ENCODE peak calls at places on chromosomes 7 and 10, in six cellular contexts. P is stomach, T is sciatic nerve, D is mesothelial cell of epicardium, E is neural progenitor cell, N is GF-D8. F is an unnamed sample.

GRCh38 chr10:79344502-79345195 is 2.6 kb upstream of the PPIF start:
- DNase-seq in P (peak; percentile 81), T (no peak), D (peak; percentile 10), E (no peak), N (no peak), F (no peak)

GRCh38 chr10:42177077-42177792 is 461.1 kb downstream of the ZNF33B start:
- DNase-seq in P (no peak), T (no peak), D (no peak), E (no peak), N (no peak), F (no peak)

GRCh38 chr7:142932386-142933091 is 1.0 kb downstream of the TRPV5 start:
- DNase-seq in P (no peak), T (no peak), D (no peak), E (no peak), N (no peak), F (no peak)

GRCh38 chr7:80614911-80615310 is 23.5 kb upstream of the CD36 start:
- DNase-seq in P (no peak), T (no peak), D (no peak), E (no peak), N (no peak), F (no peak)

GRCh38 chr7:49580000-49580399 is 193.4 kb upstream of the VWC2 start:
- DNase-seq in P (no peak), T (no peak), D (no peak), E (peak; percentile 39), N (no peak), F (no peak)

GRCh38 chr10:118776033-118776432 is 21.3 kb upstream of the CACUL1 start:
- DNase-seq in P (no peak), T (no peak), D (no peak), E (no peak), N (no peak), F (no peak)

GRCh38 chr10:35425596-35425995 is 89.3 kb downstream of the CCNY start:
- DNase-seq in P (no peak), T (no peak), D (no peak), E (no peak), N (no peak), F (no peak)

GRCh38 chr7:126689037-126689436 is 563.7 kb downstream of the GRM8 start:
- DNase-seq in P (no peak), T (no peak), D (no peak), E (peak; percentile 75), N (no peak), F (no peak)

GRCh38 chr7:112453505-112454171 is 3.4 kb downstream of the IFRD1 start:
- DNase-seq in P (no peak), T (no peak), D (no peak), E (no peak), N (no peak), F (no peak)

GRCh38 chr10:60728056-60728455 is 50.2 kb upstream of the CDK1 start:
- DNase-seq in P (no peak), T (no peak), D (no peak), E (no peak), N (no peak), F (no peak)

GRCh38 chr10:58477122-58477521 is 35.5 kb upstream of the BICC1 start:
- DNase-seq in P (no peak), T (peak; percentile 62), D (no peak), E (peak; percentile 13), N (no peak), F (no peak)

GRCh38 chr10:89171996-89172395 is 35.1 kb downstream of the CH25H start:
- DNase-seq in P (no peak), T (no peak), D (no peak), E (no peak), N (no peak), F (no peak)

GRCh38 chr7:133987582-133987981 is 139.6 kb upstream of the LRGUK start:
- DNase-seq in P (no peak), T (no peak), D (no peak), E (no peak), N (no peak), F (no peak)

GRCh38 chr10:17742918-17743317 is 9.1 kb upstream of the TMEM236 start:
- DNase-seq in P (peak; percentile 58), T (peak; percentile 84), D (peak; percentile 74), E (peak; percentile 52), N (no peak), F (peak; percentile 52)

GRCh38 chr7:24911213-24911603 is 68.8 kb downstream of the OSBPL3 start:
- DNase-seq in P (no peak), T (no peak), D (no peak), E (no peak), N (peak; percentile 83), F (no peak)

GRCh38 chr7:116182023-116182422 is 28.3 kb upstream of the TES start:
- DNase-seq in P (no peak), T (no peak), D (no peak), E (no peak), N (no peak), F (no peak)

GRCh38 chr10:122981066-122981464 is 864 bp downstream of the PSTK start:
- DNase-seq in P (no peak), T (no peak), D (no peak), E (peak; percentile 51), N (peak; percentile 39), F (no peak)

GRCh38 chr7:379456-380225 is 89.7 kb downstream of the FOXL3 start:
- DNase-seq in P (peak; percentile 25), T (peak; percentile 67), D (peak; percentile 39), E (peak; percentile 64), N (no peak), F (no peak)

GRCh38 chr10:83262434-83262833 is 876.9 kb upstream of the GHITM start:
- DNase-seq in P (no peak), T (no peak), D (no peak), E (no peak), N (no peak), F (no peak)

GRCh38 chr10:95308389-95309302 is 17.8 kb upstream of the PDLIM1 start:
- DNase-seq in P (peak; percentile 94), T (peak; percentile 85), D (no peak), E (peak; percentile 15), N (no peak), F (no peak)

GRCh38 chr10:75057680-75058079 is 53.8 kb upstream of the SAMD8 start:
- DNase-seq in P (no peak), T (no peak), D (no peak), E (no peak), N (no peak), F (no peak)